ENCODE peak calls at places on chromosomes 16 and 17, in nine cellular contexts. One of them, this sample, is unnamed. For H3K4me1, the result is how much of the 10 kb centered on the place peaks cover.

GRCh38 chr16:70800306-70800705 is 652 bp downstream of the VAC14 start:
- DNase-seq in IMR-90: no peak
- DNase-seq in CD4-positive, CD25-positive, alpha-beta regulatory T cell: no peak
- DNase-seq in GM23338: peak
- DNase-seq in tibial artery: no peak
- DNase-seq in mesenchymal stem cell: no peak
- DNase-seq in gastrocnemius medialis: no peak
- DNase-seq in OCI-LY7: peak
- DNase-seq in A549: no peak
- DNase-seq in this sample: no peak

GRCh38 chr16:28951410-28951943 is 740 bp downstream of the NFATC2IP start:
- DNase-seq in CD4-positive, CD25-positive, alpha-beta regulatory T cell: no peak
- DNase-seq in GM23338: peak
- DNase-seq in IMR-90: no peak
- DNase-seq in OCI-LY7: no peak
- DNase-seq in gastrocnemius medialis: no peak
- DNase-seq in tibial artery: no peak
- DNase-seq in mesenchymal stem cell: no peak
- DNase-seq in A549: no peak
- DNase-seq in this sample: no peak

GRCh38 chr16:70738083-70738977 is 52.5 kb upstream of the MTSS2 start:
- DNase-seq in CD4-positive, CD25-positive, alpha-beta regulatory T cell: no peak
- DNase-seq in GM23338: peak
- DNase-seq in mesenchymal stem cell: peak
- DNase-seq in OCI-LY7: peak
- DNase-seq in IMR-90: peak
- DNase-seq in tibial artery: peak
- DNase-seq in A549: peak
- DNase-seq in gastrocnemius medialis: peak
- DNase-seq in this sample: peak

GRCh38 chr17:73956595-73957465 is 246.6 kb upstream of the RPL38 start:
- DNase-seq in gastrocnemius medialis: no peak
- DNase-seq in GM23338: peak
- DNase-seq in OCI-LY7: peak
- DNase-seq in IMR-90: no peak
- DNase-seq in A549: peak
- DNase-seq in CD4-positive, CD25-positive, alpha-beta regulatory T cell: peak
- DNase-seq in mesenchymal stem cell: no peak
- DNase-seq in tibial artery: no peak
- DNase-seq in this sample: peak

GRCh38 chr17:47997595-47997994 is 26.7 kb downstream of the CDK5RAP3 start:
- DNase-seq in IMR-90: no peak
- DNase-seq in CD4-positive, CD25-positive, alpha-beta regulatory T cell: no peak
- DNase-seq in A549: no peak
- DNase-seq in OCI-LY7: no peak
- DNase-seq in tibial artery: no peak
- DNase-seq in gastrocnemius medialis: no peak
- DNase-seq in mesenchymal stem cell: no peak
- DNase-seq in GM23338: no peak
- DNase-seq in this sample: no peak

GRCh38 chr16:65658339-65659275 is 536.7 kb upstream of the CDH11 start:
- DNase-seq in mesenchymal stem cell: peak
- DNase-seq in OCI-LY7: no peak
- DNase-seq in IMR-90: peak
- DNase-seq in GM23338: peak
- DNase-seq in tibial artery: no peak
- DNase-seq in gastrocnemius medialis: no peak
- DNase-seq in CD4-positive, CD25-positive, alpha-beta regulatory T cell: no peak
- DNase-seq in A549: peak
- DNase-seq in this sample: peak

GRCh38 chr17:30332057-30332542 is 1.8 kb downstream of the TMIGD1 start:
- DNase-seq in GM23338: no peak
- DNase-seq in A549: peak
- DNase-seq in CD4-positive, CD25-positive, alpha-beta regulatory T cell: peak
- DNase-seq in OCI-LY7: peak
- DNase-seq in IMR-90: peak
- DNase-seq in tibial artery: no peak
- DNase-seq in gastrocnemius medialis: no peak
- DNase-seq in mesenchymal stem cell: peak
- DNase-seq in this sample: peak

GRCh38 chr17:75059369-75060345 is 12.6 kb downstream of the KCTD2 start:
- DNase-seq in tibial artery: peak
- DNase-seq in OCI-LY7: peak
- DNase-seq in CD4-positive, CD25-positive, alpha-beta regulatory T cell: peak
- DNase-seq in mesenchymal stem cell: peak
- DNase-seq in GM23338: peak
- DNase-seq in A549: peak
- DNase-seq in gastrocnemius medialis: no peak
- DNase-seq in IMR-90: peak
- DNase-seq in this sample: peak

GRCh38 chr17:2406271-2406902 is 5.5 kb upstream of the MNT start:
- DNase-seq in OCI-LY7: no peak
- DNase-seq in gastrocnemius medialis: no peak
- DNase-seq in A549: peak
- DNase-seq in GM23338: no peak
- DNase-seq in CD4-positive, CD25-positive, alpha-beta regulatory T cell: no peak
- DNase-seq in IMR-90: no peak
- DNase-seq in mesenchymal stem cell: no peak
- DNase-seq in tibial artery: no peak
- DNase-seq in this sample: peak

GRCh38 chr16:67372664-67373063 is 20.6 kb downstream of the TPPP3 start:
- DNase-seq in IMR-90: peak
- DNase-seq in A549: peak
- DNase-seq in gastrocnemius medialis: no peak
- DNase-seq in GM23338: peak
- DNase-seq in tibial artery: no peak
- DNase-seq in CD4-positive, CD25-positive, alpha-beta regulatory T cell: no peak
- DNase-seq in mesenchymal stem cell: peak
- DNase-seq in OCI-LY7: peak
- DNase-seq in this sample: peak

GRCh38 chr17:45277992-45278391 is 16.1 kb upstream of the SPATA32 start:
- DNase-seq in IMR-90: peak
- DNase-seq in GM23338: no peak
- DNase-seq in tibial artery: no peak
- DNase-seq in gastrocnemius medialis: no peak
- DNase-seq in mesenchymal stem cell: no peak
- DNase-seq in OCI-LY7: no peak
- DNase-seq in CD4-positive, CD25-positive, alpha-beta regulatory T cell: no peak
- DNase-seq in A549: no peak
- DNase-seq in this sample: no peak

GRCh38 chr17:21240375-21241055 is 12.7 kb downstream of the NATD1 start:
- DNase-seq in OCI-LY7: no peak
- DNase-seq in CD4-positive, CD25-positive, alpha-beta regulatory T cell: no peak
- DNase-seq in mesenchymal stem cell: no peak
- DNase-seq in tibial artery: no peak
- DNase-seq in IMR-90: no peak
- DNase-seq in gastrocnemius medialis: no peak
- DNase-seq in GM23338: peak
- DNase-seq in A549: no peak
- DNase-seq in this sample: no peak

GRCh38 chr16:85612801-85613608 is at the start of gene GSE1:
- DNase-seq in tibial artery: peak
- DNase-seq in A549: peak
- DNase-seq in OCI-LY7: peak
- DNase-seq in gastrocnemius medialis: peak
- DNase-seq in IMR-90: peak
- DNase-seq in CD4-positive, CD25-positive, alpha-beta regulatory T cell: peak
- DNase-seq in mesenchymal stem cell: peak
- DNase-seq in GM23338: peak
- DNase-seq in this sample: peak

GRCh38 chr16:69916445-69916844 is 34.7 kb upstream of the CLEC18A start:
- DNase-seq in CD4-positive, CD25-positive, alpha-beta regulatory T cell: no peak
- DNase-seq in mesenchymal stem cell: no peak
- DNase-seq in OCI-LY7: no peak
- DNase-seq in A549: no peak
- DNase-seq in gastrocnemius medialis: no peak
- DNase-seq in IMR-90: no peak
- DNase-seq in GM23338: no peak
- DNase-seq in tibial artery: no peak
- DNase-seq in this sample: no peak

GRCh38 chr17:3667366-3668278 is 756 bp downstream of the TAX1BP3 start:
- DNase-seq in mesenchymal stem cell: peak
- DNase-seq in CD4-positive, CD25-positive, alpha-beta regulatory T cell: peak
- DNase-seq in IMR-90: peak
- DNase-seq in A549: peak
- DNase-seq in gastrocnemius medialis: peak
- DNase-seq in tibial artery: peak
- DNase-seq in GM23338: peak
- DNase-seq in OCI-LY7: no peak
- DNase-seq in this sample: peak

GRCh38 chr16:75801307-75801706 is 75.0 kb upstream of the CPHXL start:
- DNase-seq in A549: no peak
- DNase-seq in IMR-90: no peak
- DNase-seq in CD4-positive, CD25-positive, alpha-beta regulatory T cell: no peak
- DNase-seq in mesenchymal stem cell: peak
- DNase-seq in GM23338: peak
- DNase-seq in tibial artery: no peak
- DNase-seq in gastrocnemius medialis: no peak
- DNase-seq in OCI-LY7: no peak
- DNase-seq in this sample: peak

GRCh38 chr16:75794426-75794825 is 68.1 kb upstream of the CPHXL start:
- DNase-seq in GM23338: no peak
- DNase-seq in tibial artery: no peak
- DNase-seq in OCI-LY7: no peak
- DNase-seq in mesenchymal stem cell: no peak
- DNase-seq in CD4-positive, CD25-positive, alpha-beta regulatory T cell: no peak
- DNase-seq in gastrocnemius medialis: no peak
- DNase-seq in A549: no peak
- DNase-seq in IMR-90: no peak
- DNase-seq in this sample: no peak

GRCh38 chr16:75803753-75804152 is 77.5 kb upstream of the CPHXL start:
- DNase-seq in tibial artery: no peak
- DNase-seq in gastrocnemius medialis: no peak
- DNase-seq in GM23338: no peak
- DNase-seq in IMR-90: no peak
- DNase-seq in CD4-positive, CD25-positive, alpha-beta regulatory T cell: no peak
- DNase-seq in A549: no peak
- DNase-seq in OCI-LY7: no peak
- DNase-seq in mesenchymal stem cell: no peak
- DNase-seq in this sample: no peak

GRCh38 chr16:75804368-75804767 is 78.1 kb upstream of the CPHXL start:
- DNase-seq in A549: no peak
- DNase-seq in gastrocnemius medialis: no peak
- DNase-seq in OCI-LY7: no peak
- DNase-seq in tibial artery: no peak
- DNase-seq in mesenchymal stem cell: no peak
- DNase-seq in GM23338: no peak
- DNase-seq in IMR-90: no peak
- DNase-seq in CD4-positive, CD25-positive, alpha-beta regulatory T cell: no peak
- DNase-seq in this sample: no peak

DNA sequence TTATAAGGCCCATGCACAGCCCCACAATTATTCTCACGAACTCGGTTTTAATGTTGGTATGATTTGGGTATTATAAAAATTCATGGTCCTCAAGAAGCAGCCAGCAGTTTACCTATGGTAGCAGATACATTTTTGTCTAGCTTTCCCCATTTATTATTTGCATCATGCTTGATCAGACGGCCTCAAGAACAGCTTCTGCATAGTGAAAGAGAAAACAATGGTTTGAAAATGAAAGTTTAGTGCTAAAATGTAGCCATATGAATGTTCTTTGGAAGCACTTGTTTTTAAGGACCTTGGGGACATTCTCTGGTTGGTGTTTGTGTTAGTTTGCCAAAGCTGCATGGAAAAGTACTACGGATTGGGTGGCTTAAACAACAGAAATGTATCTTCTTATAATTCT is 72.4 kb upstream of the CPHXL start:
- DNase-seq in A549: no peak
- DNase-seq in mesenchymal stem cell: no peak
- DNase-seq in tibial artery: no peak
- DNase-seq in IMR-90: no peak
- DNase-seq in OCI-LY7: no peak
- DNase-seq in GM23338: no peak
- DNase-seq in CD4-positive, CD25-positive, alpha-beta regulatory T cell: no peak
- DNase-seq in gastrocnemius medialis: no peak
- DNase-seq in this sample: no peak
- H3K4me1 ChIP-seq in A549: under half
- H3K4me1 ChIP-seq in mesenchymal stem cell: under half
- H3K4me1 ChIP-seq in tibial artery: under half
- H3K4me1 ChIP-seq in IMR-90: under half
- H3K4me1 ChIP-seq in OCI-LY7: under half
- H3K4me1 ChIP-seq in GM23338: under half
- H3K4me1 ChIP-seq in CD4-positive, CD25-positive, alpha-beta regulatory T cell: under half
- H3K4me1 ChIP-seq in gastrocnemius medialis: under half
- H3K4me1 ChIP-seq in this sample: under half

DNA sequence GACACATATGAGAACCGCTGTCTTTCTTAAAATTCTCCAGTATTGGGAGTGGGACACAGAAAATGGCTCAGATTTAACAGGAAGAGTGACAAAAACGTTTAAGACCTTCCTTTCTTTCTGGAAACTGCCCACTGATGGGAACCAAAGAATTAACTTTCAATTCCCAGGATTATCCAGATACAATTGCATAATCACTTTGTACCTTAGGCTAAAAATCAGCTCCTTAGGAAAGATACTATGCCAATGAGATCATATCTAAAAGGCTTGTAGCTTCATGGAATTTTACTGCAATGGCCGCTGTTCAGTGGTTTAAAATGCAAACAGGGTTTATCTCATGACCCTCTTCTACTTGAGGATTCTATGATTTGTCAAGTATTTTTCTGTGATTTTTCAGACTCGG is 31.4 kb upstream of the ERN1 start:
- DNase-seq in tibial artery: no peak
- DNase-seq in IMR-90: no peak
- DNase-seq in gastrocnemius medialis: no peak
- DNase-seq in GM23338: no peak
- DNase-seq in OCI-LY7: no peak
- DNase-seq in mesenchymal stem cell: no peak
- DNase-seq in CD4-positive, CD25-positive, alpha-beta regulatory T cell: no peak
- DNase-seq in A549: no peak
- DNase-seq in this sample: no peak
- H3K4me1 ChIP-seq in tibial artery: under half
- H3K4me1 ChIP-seq in IMR-90: under half
- H3K4me1 ChIP-seq in gastrocnemius medialis: half or more
- H3K4me1 ChIP-seq in GM23338: under half
- H3K4me1 ChIP-seq in OCI-LY7: under half
- H3K4me1 ChIP-seq in mesenchymal stem cell: under half
- H3K4me1 ChIP-seq in CD4-positive, CD25-positive, alpha-beta regulatory T cell: under half
- H3K4me1 ChIP-seq in A549: under half
- H3K4me1 ChIP-seq in this sample: under half

GRCh38 chr17:10792156-10792555 is 11.7 kb downstream of the TMEM238L start:
- DNase-seq in mesenchymal stem cell: no peak
- DNase-seq in CD4-positive, CD25-positive, alpha-beta regulatory T cell: no peak
- DNase-seq in A549: no peak
- DNase-seq in tibial artery: no peak
- DNase-seq in OCI-LY7: no peak
- DNase-seq in GM23338: no peak
- DNase-seq in gastrocnemius medialis: no peak
- DNase-seq in IMR-90: no peak
- DNase-seq in this sample: no peak
- H3K4me1 ChIP-seq in mesenchymal stem cell: under half
- H3K4me1 ChIP-seq in CD4-positive, CD25-positive, alpha-beta regulatory T cell: under half
- H3K4me1 ChIP-seq in A549: under half
- H3K4me1 ChIP-seq in tibial artery: under half
- H3K4me1 ChIP-seq in OCI-LY7: under half
- H3K4me1 ChIP-seq in GM23338: under half
- H3K4me1 ChIP-seq in gastrocnemius medialis: under half
- H3K4me1 ChIP-seq in IMR-90: under half
- H3K4me1 ChIP-seq in this sample: under half

DNA sequence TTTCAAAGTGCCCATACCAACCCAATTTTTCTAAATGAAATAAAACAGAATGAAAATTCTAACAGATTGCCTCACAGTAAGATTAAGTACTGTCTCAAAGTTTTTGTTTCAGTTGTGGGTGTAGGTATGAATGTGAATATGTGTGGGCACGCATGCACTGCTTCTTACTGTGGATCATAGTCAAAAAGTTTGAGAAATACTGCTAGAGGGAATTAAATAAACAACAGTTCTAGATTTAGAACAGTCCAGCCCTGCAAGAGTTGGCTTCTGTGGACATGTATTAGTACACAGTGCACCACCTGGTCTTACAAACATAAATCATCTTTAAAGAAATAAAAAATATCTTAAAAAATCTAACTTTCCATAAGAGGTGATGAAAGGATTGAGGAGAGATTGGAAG is 8.4 kb downstream of the ZNF652 start:
- DNase-seq in mesenchymal stem cell: no peak
- DNase-seq in IMR-90: peak
- DNase-seq in GM23338: no peak
- DNase-seq in A549: no peak
- DNase-seq in CD4-positive, CD25-positive, alpha-beta regulatory T cell: no peak
- DNase-seq in tibial artery: no peak
- DNase-seq in OCI-LY7: no peak
- DNase-seq in gastrocnemius medialis: no peak
- DNase-seq in this sample: no peak
- H3K4me1 ChIP-seq in mesenchymal stem cell: under half
- H3K4me1 ChIP-seq in IMR-90: under half
- H3K4me1 ChIP-seq in GM23338: under half
- H3K4me1 ChIP-seq in A549: under half
- H3K4me1 ChIP-seq in CD4-positive, CD25-positive, alpha-beta regulatory T cell: under half
- H3K4me1 ChIP-seq in tibial artery: under half
- H3K4me1 ChIP-seq in OCI-LY7: under half
- H3K4me1 ChIP-seq in gastrocnemius medialis: under half
- H3K4me1 ChIP-seq in this sample: under half